ENCODE peak calls at places on chromosomes 4 and X, in nine cellular contexts. One of them, this sample, is unnamed.

GRCh38 chrX:39619182-39620009 is 478.4 kb downstream of the BCOR start:
- DNase-seq in right cardiac atrium: no peak
- DNase-seq in AG08395: no peak
- DNase-seq in left ventricle myocardium inferior: no peak
- DNase-seq in LNCaP clone FGC: no peak
- DNase-seq in GM06990: no peak
- DNase-seq in NCI-H1105 treated with DMSO at 0.1 percent for 48 hours: no peak
- DNase-seq in mucosa of gallbladder: peak; percentile 42
- DNase-seq in activated CD4-positive, alpha-beta T cell treated with anti-CD3 and anti-CD28 coated beads, Interleukin-2, amount 50 U/mL, for 48 hours: no peak
- DNase-seq in this sample: no peak

GRCh38 chr4:79682801-79683217 is 274.8 kb upstream of the GK2 start:
- DNase-seq in AG08395: no peak
- DNase-seq in left ventricle myocardium inferior: peak; percentile 24
- DNase-seq in NCI-H1105 treated with DMSO at 0.1 percent for 48 hours: no peak
- DNase-seq in LNCaP clone FGC: no peak
- DNase-seq in right cardiac atrium: peak; percentile 67
- DNase-seq in GM06990: no peak
- DNase-seq in mucosa of gallbladder: no peak
- DNase-seq in activated CD4-positive, alpha-beta T cell treated with anti-CD3 and anti-CD28 coated beads, Interleukin-2, amount 50 U/mL, for 48 hours: no peak
- DNase-seq in this sample: no peak

GRCh38 chr4:61877893-61878292 is 677.8 kb downstream of the ADGRL3 start:
- DNase-seq in mucosa of gallbladder: no peak
- DNase-seq in activated CD4-positive, alpha-beta T cell treated with anti-CD3 and anti-CD28 coated beads, Interleukin-2, amount 50 U/mL, for 48 hours: no peak
- DNase-seq in right cardiac atrium: no peak
- DNase-seq in left ventricle myocardium inferior: no peak
- DNase-seq in GM06990: no peak
- DNase-seq in LNCaP clone FGC: no peak
- DNase-seq in NCI-H1105 treated with DMSO at 0.1 percent for 48 hours: no peak
- DNase-seq in AG08395: no peak
- DNase-seq in this sample: no peak

GRCh38 chr4:41887821-41888699 is 47.2 kb upstream of the TMEM33 start:
- DNase-seq in activated CD4-positive, alpha-beta T cell treated with anti-CD3 and anti-CD28 coated beads, Interleukin-2, amount 50 U/mL, for 48 hours: peak; percentile 41
- DNase-seq in right cardiac atrium: no peak
- DNase-seq in LNCaP clone FGC: peak; percentile 26
- DNase-seq in left ventricle myocardium inferior: no peak
- DNase-seq in NCI-H1105 treated with DMSO at 0.1 percent for 48 hours: peak; percentile 14
- DNase-seq in mucosa of gallbladder: peak; percentile 43
- DNase-seq in GM06990: no peak
- DNase-seq in AG08395: peak; percentile 27
- DNase-seq in this sample: peak; percentile 38

GRCh38 chr4:21320034-21320433 is 619.8 kb downstream of the PACRGL start:
- DNase-seq in LNCaP clone FGC: no peak
- DNase-seq in right cardiac atrium: no peak
- DNase-seq in mucosa of gallbladder: no peak
- DNase-seq in activated CD4-positive, alpha-beta T cell treated with anti-CD3 and anti-CD28 coated beads, Interleukin-2, amount 50 U/mL, for 48 hours: no peak
- DNase-seq in GM06990: no peak
- DNase-seq in NCI-H1105 treated with DMSO at 0.1 percent for 48 hours: no peak
- DNase-seq in left ventricle myocardium inferior: no peak
- DNase-seq in AG08395: no peak
- DNase-seq in this sample: no peak

GRCh38 chrX:14398725-14399124 is 130.6 kb upstream of the GLRA2 start:
- DNase-seq in LNCaP clone FGC: no peak
- DNase-seq in NCI-H1105 treated with DMSO at 0.1 percent for 48 hours: no peak
- DNase-seq in AG08395: peak; percentile 18
- DNase-seq in activated CD4-positive, alpha-beta T cell treated with anti-CD3 and anti-CD28 coated beads, Interleukin-2, amount 50 U/mL, for 48 hours: no peak
- DNase-seq in GM06990: no peak
- DNase-seq in right cardiac atrium: no peak
- DNase-seq in mucosa of gallbladder: peak; percentile 21
- DNase-seq in left ventricle myocardium inferior: no peak
- DNase-seq in this sample: no peak

GRCh38 chr4:41066049-41066448 is 148.3 kb downstream of the APBB2 start:
- DNase-seq in LNCaP clone FGC: no peak
- DNase-seq in mucosa of gallbladder: no peak
- DNase-seq in left ventricle myocardium inferior: no peak
- DNase-seq in NCI-H1105 treated with DMSO at 0.1 percent for 48 hours: no peak
- DNase-seq in activated CD4-positive, alpha-beta T cell treated with anti-CD3 and anti-CD28 coated beads, Interleukin-2, amount 50 U/mL, for 48 hours: no peak
- DNase-seq in AG08395: no peak
- DNase-seq in GM06990: no peak
- DNase-seq in right cardiac atrium: no peak
- DNase-seq in this sample: no peak

GRCh38 chr4:89056953-89057398 is at the start of gene FAM13A:
- DNase-seq in activated CD4-positive, alpha-beta T cell treated with anti-CD3 and anti-CD28 coated beads, Interleukin-2, amount 50 U/mL, for 48 hours: no peak
- DNase-seq in right cardiac atrium: peak; percentile 80
- DNase-seq in left ventricle myocardium inferior: peak; percentile 68
- DNase-seq in GM06990: no peak
- DNase-seq in mucosa of gallbladder: peak; percentile 86
- DNase-seq in AG08395: peak; percentile 86
- DNase-seq in LNCaP clone FGC: peak; percentile 99
- DNase-seq in NCI-H1105 treated with DMSO at 0.1 percent for 48 hours: peak; percentile 92
- DNase-seq in this sample: no peak

GRCh38 chr4:184294734-184295133 is 77.1 kb upstream of the ENPP6 start:
- DNase-seq in left ventricle myocardium inferior: no peak
- DNase-seq in LNCaP clone FGC: no peak
- DNase-seq in AG08395: no peak
- DNase-seq in NCI-H1105 treated with DMSO at 0.1 percent for 48 hours: no peak
- DNase-seq in right cardiac atrium: no peak
- DNase-seq in mucosa of gallbladder: no peak
- DNase-seq in activated CD4-positive, alpha-beta T cell treated with anti-CD3 and anti-CD28 coated beads, Interleukin-2, amount 50 U/mL, for 48 hours: no peak
- DNase-seq in GM06990: no peak
- DNase-seq in this sample: no peak

GRCh38 chrX:11143931-11144678 is 33.0 kb downstream of the HCCS start:
- DNase-seq in left ventricle myocardium inferior: no peak
- DNase-seq in activated CD4-positive, alpha-beta T cell treated with anti-CD3 and anti-CD28 coated beads, Interleukin-2, amount 50 U/mL, for 48 hours: peak; percentile 31
- DNase-seq in AG08395: peak; percentile 71
- DNase-seq in right cardiac atrium: no peak
- DNase-seq in GM06990: peak; percentile 21
- DNase-seq in mucosa of gallbladder: peak; percentile 79
- DNase-seq in LNCaP clone FGC: peak; percentile 55
- DNase-seq in NCI-H1105 treated with DMSO at 0.1 percent for 48 hours: peak; percentile 62
- DNase-seq in this sample: no peak

GRCh38 chrX:81489987-81490386 is 288.1 kb downstream of the SH3BGRL start:
- DNase-seq in LNCaP clone FGC: peak; percentile 1
- DNase-seq in mucosa of gallbladder: no peak
- DNase-seq in activated CD4-positive, alpha-beta T cell treated with anti-CD3 and anti-CD28 coated beads, Interleukin-2, amount 50 U/mL, for 48 hours: no peak
- DNase-seq in AG08395: no peak
- DNase-seq in GM06990: no peak
- DNase-seq in right cardiac atrium: no peak
- DNase-seq in NCI-H1105 treated with DMSO at 0.1 percent for 48 hours: no peak
- DNase-seq in left ventricle myocardium inferior: no peak
- DNase-seq in this sample: no peak

GRCh38 chrX:120823554-120823953 is 52.1 kb downstream of the CT47B1 start:
- DNase-seq in LNCaP clone FGC: no peak
- DNase-seq in left ventricle myocardium inferior: no peak
- DNase-seq in mucosa of gallbladder: no peak
- DNase-seq in NCI-H1105 treated with DMSO at 0.1 percent for 48 hours: no peak
- DNase-seq in GM06990: no peak
- DNase-seq in AG08395: no peak
- DNase-seq in right cardiac atrium: no peak
- DNase-seq in activated CD4-positive, alpha-beta T cell treated with anti-CD3 and anti-CD28 coated beads, Interleukin-2, amount 50 U/mL, for 48 hours: no peak
- DNase-seq in this sample: no peak

GRCh38 chr4:8220661-8221446 is 21.8 kb downstream of the SH3TC1 start:
- DNase-seq in NCI-H1105 treated with DMSO at 0.1 percent for 48 hours: no peak
- DNase-seq in activated CD4-positive, alpha-beta T cell treated with anti-CD3 and anti-CD28 coated beads, Interleukin-2, amount 50 U/mL, for 48 hours: no peak
- DNase-seq in mucosa of gallbladder: no peak
- DNase-seq in GM06990: no peak
- DNase-seq in left ventricle myocardium inferior: no peak
- DNase-seq in AG08395: no peak
- DNase-seq in right cardiac atrium: peak; percentile 49
- DNase-seq in LNCaP clone FGC: no peak
- DNase-seq in this sample: no peak

GRCh38 chr4:56611501-56611900 is 69.6 kb downstream of the HOPX start:
- DNase-seq in activated CD4-positive, alpha-beta T cell treated with anti-CD3 and anti-CD28 coated beads, Interleukin-2, amount 50 U/mL, for 48 hours: no peak
- DNase-seq in NCI-H1105 treated with DMSO at 0.1 percent for 48 hours: no peak
- DNase-seq in GM06990: no peak
- DNase-seq in left ventricle myocardium inferior: no peak
- DNase-seq in AG08395: peak; percentile 29
- DNase-seq in mucosa of gallbladder: no peak
- DNase-seq in right cardiac atrium: no peak
- DNase-seq in LNCaP clone FGC: no peak
- DNase-seq in this sample: no peak

GRCh38 chr4:8320386-8320750 is 50.8 kb downstream of the HTRA3 start:
- DNase-seq in GM06990: no peak
- DNase-seq in AG08395: no peak
- DNase-seq in activated CD4-positive, alpha-beta T cell treated with anti-CD3 and anti-CD28 coated beads, Interleukin-2, amount 50 U/mL, for 48 hours: no peak
- DNase-seq in right cardiac atrium: no peak
- DNase-seq in NCI-H1105 treated with DMSO at 0.1 percent for 48 hours: no peak
- DNase-seq in mucosa of gallbladder: no peak
- DNase-seq in left ventricle myocardium inferior: peak; percentile 32
- DNase-seq in LNCaP clone FGC: no peak
- DNase-seq in this sample: no peak

GRCh38 chr4:7637971-7638370 is 203.2 kb upstream of the PSAPL1 start:
- DNase-seq in LNCaP clone FGC: no peak
- DNase-seq in left ventricle myocardium inferior: no peak
- DNase-seq in right cardiac atrium: no peak
- DNase-seq in mucosa of gallbladder: no peak
- DNase-seq in activated CD4-positive, alpha-beta T cell treated with anti-CD3 and anti-CD28 coated beads, Interleukin-2, amount 50 U/mL, for 48 hours: no peak
- DNase-seq in GM06990: no peak
- DNase-seq in AG08395: no peak
- DNase-seq in NCI-H1105 treated with DMSO at 0.1 percent for 48 hours: no peak
- DNase-seq in this sample: no peak

GRCh38 chrX:10101269-10101668 is 55.5 kb upstream of the CLCN4 start:
- DNase-seq in GM06990: no peak
- DNase-seq in NCI-H1105 treated with DMSO at 0.1 percent for 48 hours: no peak
- DNase-seq in LNCaP clone FGC: peak; percentile 75
- DNase-seq in right cardiac atrium: no peak
- DNase-seq in mucosa of gallbladder: no peak
- DNase-seq in AG08395: no peak
- DNase-seq in left ventricle myocardium inferior: no peak
- DNase-seq in activated CD4-positive, alpha-beta T cell treated with anti-CD3 and anti-CD28 coated beads, Interleukin-2, amount 50 U/mL, for 48 hours: no peak
- DNase-seq in this sample: no peak

GRCh38 chr4:83852085-83852451 is 316.2 kb downstream of the GPAT3 start:
- DNase-seq in left ventricle myocardium inferior: no peak
- DNase-seq in right cardiac atrium: no peak
- DNase-seq in activated CD4-positive, alpha-beta T cell treated with anti-CD3 and anti-CD28 coated beads, Interleukin-2, amount 50 U/mL, for 48 hours: no peak
- DNase-seq in GM06990: no peak
- DNase-seq in LNCaP clone FGC: no peak
- DNase-seq in NCI-H1105 treated with DMSO at 0.1 percent for 48 hours: no peak
- DNase-seq in AG08395: peak; percentile 62
- DNase-seq in mucosa of gallbladder: no peak
- DNase-seq in this sample: no peak

GRCh38 chr4:159308571-159309340 is 205.9 kb downstream of the RAPGEF2 start:
- DNase-seq in left ventricle myocardium inferior: no peak
- DNase-seq in LNCaP clone FGC: no peak
- DNase-seq in AG08395: peak; percentile 20
- DNase-seq in mucosa of gallbladder: no peak
- DNase-seq in right cardiac atrium: no peak
- DNase-seq in activated CD4-positive, alpha-beta T cell treated with anti-CD3 and anti-CD28 coated beads, Interleukin-2, amount 50 U/mL, for 48 hours: no peak
- DNase-seq in GM06990: no peak
- DNase-seq in NCI-H1105 treated with DMSO at 0.1 percent for 48 hours: no peak
- DNase-seq in this sample: no peak

GRCh38 chr4:89434364-89434988 is 126.9 kb upstream of the GPRIN3 start:
- DNase-seq in GM06990: no peak
- DNase-seq in activated CD4-positive, alpha-beta T cell treated with anti-CD3 and anti-CD28 coated beads, Interleukin-2, amount 50 U/mL, for 48 hours: no peak
- DNase-seq in mucosa of gallbladder: peak; percentile 12
- DNase-seq in LNCaP clone FGC: no peak
- DNase-seq in AG08395: peak; percentile 51
- DNase-seq in right cardiac atrium: no peak
- DNase-seq in NCI-H1105 treated with DMSO at 0.1 percent for 48 hours: peak; percentile 51
- DNase-seq in left ventricle myocardium inferior: no peak
- DNase-seq in this sample: no peak

GRCh38 chrX:31889028-31889427 is 817.2 kb upstream of the FTHL17 start:
- DNase-seq in mucosa of gallbladder: no peak
- DNase-seq in activated CD4-positive, alpha-beta T cell treated with anti-CD3 and anti-CD28 coated beads, Interleukin-2, amount 50 U/mL, for 48 hours: no peak
- DNase-seq in left ventricle myocardium inferior: no peak
- DNase-seq in NCI-H1105 treated with DMSO at 0.1 percent for 48 hours: no peak
- DNase-seq in LNCaP clone FGC: no peak
- DNase-seq in GM06990: no peak
- DNase-seq in AG08395: no peak
- DNase-seq in right cardiac atrium: no peak
- DNase-seq in this sample: no peak

GRCh38 chr4:121717680-121718237 is 21.0 kb upstream of the ANXA5 start:
- DNase-seq in right cardiac atrium: no peak
- DNase-seq in NCI-H1105 treated with DMSO at 0.1 percent for 48 hours: no peak
- DNase-seq in GM06990: no peak
- DNase-seq in mucosa of gallbladder: no peak
- DNase-seq in AG08395: no peak
- DNase-seq in activated CD4-positive, alpha-beta T cell treated with anti-CD3 and anti-CD28 coated beads, Interleukin-2, amount 50 U/mL, for 48 hours: no peak
- DNase-seq in LNCaP clone FGC: no peak
- DNase-seq in left ventricle myocardium inferior: no peak
- DNase-seq in this sample: no peak

GRCh38 chr4:139841464-139842195 is 176.0 kb downstream of the MGST2 start:
- DNase-seq in activated CD4-positive, alpha-beta T cell treated with anti-CD3 and anti-CD28 coated beads, Interleukin-2, amount 50 U/mL, for 48 hours: no peak
- DNase-seq in LNCaP clone FGC: peak; percentile 68
- DNase-seq in GM06990: no peak
- DNase-seq in left ventricle myocardium inferior: no peak
- DNase-seq in NCI-H1105 treated with DMSO at 0.1 percent for 48 hours: peak; percentile 61
- DNase-seq in mucosa of gallbladder: peak; percentile 75
- DNase-seq in right cardiac atrium: no peak
- DNase-seq in AG08395: no peak
- DNase-seq in this sample: no peak

GRCh38 chr4:10115271-10115656 is 1.3 kb downstream of the WDR1 start:
- DNase-seq in left ventricle myocardium inferior: no peak
- DNase-seq in mucosa of gallbladder: no peak
- DNase-seq in AG08395: peak; percentile 65
- DNase-seq in right cardiac atrium: no peak
- DNase-seq in NCI-H1105 treated with DMSO at 0.1 percent for 48 hours: no peak
- DNase-seq in LNCaP clone FGC: no peak
- DNase-seq in activated CD4-positive, alpha-beta T cell treated with anti-CD3 and anti-CD28 coated beads, Interleukin-2, amount 50 U/mL, for 48 hours: no peak
- DNase-seq in GM06990: no peak
- DNase-seq in this sample: no peak

GRCh38 chr4:87848622-87849351 is 16.0 kb downstream of the MEPE start:
- DNase-seq in activated CD4-positive, alpha-beta T cell treated with anti-CD3 and anti-CD28 coated beads, Interleukin-2, amount 50 U/mL, for 48 hours: peak; percentile 27
- DNase-seq in AG08395: peak; percentile 65
- DNase-seq in LNCaP clone FGC: peak; percentile 87
- DNase-seq in GM06990: no peak
- DNase-seq in NCI-H1105 treated with DMSO at 0.1 percent for 48 hours: peak; percentile 50
- DNase-seq in mucosa of gallbladder: peak; percentile 73
- DNase-seq in right cardiac atrium: no peak
- DNase-seq in left ventricle myocardium inferior: peak; percentile 15
- DNase-seq in this sample: peak; percentile 7

GRCh38 chrX:103831803-103832544 is at the start of gene RAB9B:
- DNase-seq in NCI-H1105 treated with DMSO at 0.1 percent for 48 hours: peak; percentile 67
- DNase-seq in right cardiac atrium: peak; percentile 87
- DNase-seq in mucosa of gallbladder: peak; percentile 58
- DNase-seq in GM06990: peak; percentile 50
- DNase-seq in LNCaP clone FGC: no peak
- DNase-seq in left ventricle myocardium inferior: peak; percentile 70
- DNase-seq in activated CD4-positive, alpha-beta T cell treated with anti-CD3 and anti-CD28 coated beads, Interleukin-2, amount 50 U/mL, for 48 hours: peak; percentile 66
- DNase-seq in AG08395: peak; percentile 20
- DNase-seq in this sample: peak; percentile 35

GRCh38 chr4:173505924-173506779 is 23.9 kb downstream of the HAND2 start:
- DNase-seq in mucosa of gallbladder: no peak
- DNase-seq in left ventricle myocardium inferior: peak; percentile 63
- DNase-seq in right cardiac atrium: peak; percentile 82
- DNase-seq in AG08395: peak; percentile 82
- DNase-seq in NCI-H1105 treated with DMSO at 0.1 percent for 48 hours: peak; percentile 29
- DNase-seq in GM06990: no peak
- DNase-seq in activated CD4-positive, alpha-beta T cell treated with anti-CD3 and anti-CD28 coated beads, Interleukin-2, amount 50 U/mL, for 48 hours: peak; percentile 53
- DNase-seq in LNCaP clone FGC: peak; percentile 17
- DNase-seq in this sample: peak; percentile 31

GRCh38 chr4:89469930-89470375 is 162.4 kb upstream of the GPRIN3 start:
- DNase-seq in mucosa of gallbladder: no peak
- DNase-seq in NCI-H1105 treated with DMSO at 0.1 percent for 48 hours: no peak
- DNase-seq in AG08395: peak; percentile 70
- DNase-seq in GM06990: peak; percentile 19
- DNase-seq in right cardiac atrium: no peak
- DNase-seq in LNCaP clone FGC: no peak
- DNase-seq in activated CD4-positive, alpha-beta T cell treated with anti-CD3 and anti-CD28 coated beads, Interleukin-2, amount 50 U/mL, for 48 hours: no peak
- DNase-seq in left ventricle myocardium inferior: no peak
- DNase-seq in this sample: peak; percentile 8

GRCh38 chrX:16712116-16712824 is at the start of gene CTPS2:
- DNase-seq in LNCaP clone FGC: no peak
- DNase-seq in GM06990: peak; percentile 79
- DNase-seq in right cardiac atrium: peak; percentile 84
- DNase-seq in left ventricle myocardium inferior: peak; percentile 58
- DNase-seq in NCI-H1105 treated with DMSO at 0.1 percent for 48 hours: peak; percentile 29
- DNase-seq in mucosa of gallbladder: peak; percentile 48
- DNase-seq in AG08395: peak; percentile 85
- DNase-seq in activated CD4-positive, alpha-beta T cell treated with anti-CD3 and anti-CD28 coated beads, Interleukin-2, amount 50 U/mL, for 48 hours: peak; percentile 52
- DNase-seq in this sample: peak; percentile 22